ENCODE peak calls at places on chromosome 7, in eight cellular contexts. T is AG04450, W is epithelial cell of esophagus, B is upper lobe of left lung, R is BE2C, X is IMR-90, U is OCI-LY7, N is cardiac muscle cell. F is an unnamed sample.

GRCh38 chr7:130221341-130221740 is 13.7 kb downstream of the SSMEM1 start:
- DNase-seq in T (no peak), W (no peak), B (no peak), R (no peak), X (no peak), U (no peak), N (no peak), F (no peak)

GRCh38 chr7:37915438-37915837 is 1.2 kb downstream of the SFRP4 start:
- DNase-seq in T (no peak), W (no peak), B (no peak), R (peak), X (no peak), U (no peak), N (peak), F (no peak)

GRCh38 chr7:139635521-139636240 is 112.2 kb downstream of the CLEC2L start:
- DNase-seq in T (no peak), W (no peak), B (no peak), R (no peak), X (no peak), U (no peak), N (no peak), F (no peak)

GRCh38 chr7:84738583-84739150 is 448.2 kb downstream of the SEMA3D start:
- DNase-seq in T (no peak), W (no peak), B (no peak), R (no peak), X (no peak), U (no peak), N (no peak), F (no peak)

GRCh38 chr7:27442446-27442845 is 199.8 kb downstream of the EVX1 start:
- DNase-seq in T (no peak), W (peak), B (no peak), R (no peak), X (peak), U (no peak), N (peak), F (no peak)

GRCh38 chr7:41334071-41334862 is 368.6 kb downstream of the INHBA start:
- DNase-seq in T (no peak), W (no peak), B (no peak), R (no peak), X (no peak), U (no peak), N (no peak), F (no peak)

GRCh38 chr7:148814938-148815559 is 69.0 kb downstream of the EZH2 start:
- DNase-seq in T (no peak), W (no peak), B (no peak), R (no peak), X (no peak), U (no peak), N (no peak), F (no peak)

GRCh38 chr7:105775580-105775979 is 100.8 kb downstream of the ATXN7L1 start:
- DNase-seq in T (no peak), W (no peak), B (no peak), R (no peak), X (no peak), U (no peak), N (no peak), F (no peak)

GRCh38 chr7:89813096-89813495 is 341.2 kb upstream of the STEAP1 start:
- DNase-seq in T (no peak), W (no peak), B (no peak), R (no peak), X (no peak), U (no peak), N (no peak), F (peak)

GRCh38 chr7:36677769-36678435 is 46.4 kb downstream of the AOAH start:
- DNase-seq in T (no peak), W (no peak), B (no peak), R (no peak), X (no peak), U (no peak), N (no peak), F (no peak)

GRCh38 chr7:95607477-95608010 is 11.2 kb upstream of the PDK4 start:
- DNase-seq in T (no peak), W (no peak), B (no peak), R (no peak), X (no peak), U (no peak), N (no peak), F (no peak)

GRCh38 chr7:84372155-84372621 is 177.6 kb upstream of the SEMA3A start:
- DNase-seq in T (peak), W (peak), B (no peak), R (no peak), X (peak), U (no peak), N (peak), F (peak)

GRCh38 chr7:50450691-50451051 is 521 bp upstream of the FIGNL1 start:
- DNase-seq in T (no peak), W (no peak), B (no peak), R (no peak), X (no peak), U (no peak), N (peak), F (no peak)

GRCh38 chr7:107194051-107194450 is 25.2 kb downstream of the HBP1 start:
- DNase-seq in T (no peak), W (no peak), B (no peak), R (no peak), X (peak), U (no peak), N (no peak), F (no peak)

DNA sequence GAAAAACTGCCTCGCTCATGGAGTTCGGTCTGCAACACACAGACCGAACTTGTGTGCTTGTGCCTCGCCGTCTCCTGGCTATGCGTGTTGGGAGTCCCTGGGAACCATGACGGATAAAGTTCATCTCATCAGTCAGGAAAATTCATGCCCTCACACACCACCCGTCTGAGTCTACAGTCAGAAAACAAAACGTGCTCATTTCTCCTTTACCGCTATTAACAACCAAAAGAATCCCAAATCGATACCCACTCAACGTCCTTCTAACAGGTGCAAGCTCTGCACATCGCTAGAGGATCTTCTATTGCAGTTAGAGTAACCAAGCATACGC is 13.6 kb downstream of the CNPY1 start:
- DNase-seq in T (no peak), W (no peak), B (no peak), R (no peak), X (no peak), U (no peak), N (no peak), F (no peak)
- H3K4me3 ChIP-seq in T (no peak), W (no peak), B (peak), R (peak), X (no peak), U (no peak), N (peak), F (peak)

GRCh38 chr7:131581241-131582157 is 25.1 kb upstream of the PODXL start:
- DNase-seq in T (no peak), W (no peak), B (peak), R (peak), X (no peak), U (no peak), N (peak), F (no peak)
- TF ChIP-seq CTCF in T (no peak), W (no peak), B (no peak), R (no peak), X (no peak), U (no peak), N (no peak), F (peak)

DNA sequence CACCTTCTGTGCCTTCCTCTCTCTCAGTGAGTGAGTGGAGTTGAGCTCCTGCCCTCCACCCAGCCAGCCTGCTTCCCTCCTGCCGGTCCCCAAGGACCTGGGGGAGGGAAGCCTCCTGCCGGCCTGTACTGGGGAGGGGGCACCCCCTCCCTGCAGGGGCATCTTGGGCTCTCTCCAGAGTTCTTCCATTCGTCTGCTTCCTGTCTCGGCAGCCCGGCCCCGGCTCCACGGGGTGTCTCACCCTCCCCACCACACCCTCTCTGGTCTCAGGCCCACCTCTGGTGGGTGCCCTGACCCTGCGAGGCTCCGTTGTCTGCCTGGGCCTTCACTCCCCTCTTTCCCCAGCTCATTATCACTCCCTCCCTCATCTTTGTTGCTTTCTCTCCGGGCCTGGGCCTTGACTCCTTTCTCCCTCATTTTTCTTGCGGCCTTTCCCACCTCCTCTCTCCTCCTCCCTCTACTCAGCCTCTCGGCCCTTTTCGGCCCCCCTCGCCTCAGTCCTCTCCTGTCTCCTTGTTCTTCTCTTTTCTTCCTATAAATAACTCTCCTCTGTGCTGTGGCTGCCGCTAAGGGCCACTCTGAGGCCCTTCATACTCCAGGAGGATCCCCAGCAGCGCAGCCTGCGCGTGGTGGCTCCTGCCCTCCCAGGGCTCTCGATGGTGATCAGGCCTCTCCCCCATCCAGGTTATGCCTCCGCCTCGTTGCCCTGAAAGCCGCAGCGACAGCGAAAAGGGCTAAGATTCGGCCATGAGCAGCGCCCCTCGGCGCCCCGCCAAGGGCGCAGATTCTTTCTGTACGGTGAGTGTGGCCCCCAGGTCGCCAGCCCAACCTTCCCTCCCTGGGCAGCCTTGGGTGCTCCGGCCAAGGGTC is 2.1 kb downstream of the SLC4A2 start:
- DNase-seq in T (no peak), W (no peak), B (peak), R (no peak), X (no peak), U (no peak), N (peak), F (no peak)
- H3K4me3 ChIP-seq in T (peak), W (no peak), B (peak), R (peak), X (peak), U (peak), N (peak), F (peak)

DNA sequence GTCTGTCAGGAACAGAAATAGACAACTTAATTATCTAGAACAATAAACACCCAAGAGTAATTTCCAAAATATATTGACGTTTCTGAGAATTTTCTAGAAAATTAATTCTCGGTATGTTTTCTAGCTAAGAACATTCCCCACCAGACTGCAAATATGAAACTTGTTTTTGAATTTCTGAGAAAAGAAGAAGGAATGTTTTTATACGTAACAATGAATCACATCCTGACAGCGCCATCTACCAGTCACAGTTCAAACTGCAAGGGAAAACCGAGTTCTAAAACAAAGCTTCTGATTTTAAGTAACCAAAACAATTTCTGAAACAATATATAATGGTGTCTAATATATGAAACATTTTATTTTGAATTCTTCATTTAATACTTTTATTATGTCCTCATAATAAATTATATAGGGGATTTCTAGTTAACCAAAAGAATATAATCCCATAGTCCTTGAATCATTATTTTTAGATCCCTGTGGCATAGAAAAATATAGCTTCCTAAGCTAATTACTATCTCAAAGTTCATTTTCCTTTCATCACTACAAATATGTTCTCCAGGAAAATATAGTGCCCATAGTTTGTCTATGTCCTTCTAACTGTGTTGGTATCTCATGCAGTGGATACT is 34.5 kb upstream of the MEOX2 start:
- DNase-seq in T (peak), W (peak), B (no peak), R (peak), X (peak), U (peak), N (peak), F (no peak)
- TF ChIP-seq CTCF in T (peak), W (peak), B (no peak), R (peak), X (peak), U (peak), N (peak), F (peak)

GRCh38 chr7:44467217-44467548 is 23.3 kb downstream of the NUDCD3 start:
- DNase-seq in T (no peak), W (no peak), B (no peak), R (no peak), X (no peak), U (no peak), N (no peak), F (no peak)

GRCh38 chr7:44470080-44470479 is 20.4 kb downstream of the NUDCD3 start:
- DNase-seq in T (no peak), W (no peak), B (no peak), R (no peak), X (peak), U (no peak), N (peak), F (no peak)

GRCh38 chr7:44470628-44471245 is 19.7 kb downstream of the NUDCD3 start:
- DNase-seq in T (no peak), W (no peak), B (no peak), R (no peak), X (no peak), U (no peak), N (no peak), F (no peak)

GRCh38 chr7:44471436-44471835 is 19.0 kb downstream of the NUDCD3 start:
- DNase-seq in T (no peak), W (no peak), B (no peak), R (no peak), X (no peak), U (no peak), N (no peak), F (no peak)

GRCh38 chr7:44469461-44469860 is 21.0 kb downstream of the NUDCD3 start:
- DNase-seq in T (no peak), W (no peak), B (no peak), R (no peak), X (no peak), U (no peak), N (no peak), F (no peak)
- H3K4me3 ChIP-seq in T (no peak), W (no peak), B (no peak), R (no peak), X (no peak), U (no peak), N (no peak), F (no peak)

GRCh38 chr7:40015790-40016296 is 65.8 kb downstream of the CDK13 start:
- DNase-seq in T (no peak), W (peak), B (no peak), R (no peak), X (peak), U (peak), N (peak), F (peak)
- TF ChIP-seq CTCF in T (no peak), W (no peak), B (no peak), R (no peak), X (no peak), U (no peak), N (no peak), F (no peak)

GRCh38 chr7:15685358-15686181 is 913 bp downstream of the MEOX2 start:
- DNase-seq in T (peak), W (peak), B (no peak), R (no peak), X (peak), U (no peak), N (peak), F (peak)
- H3K4me3 ChIP-seq in T (peak), W (no peak), B (peak), R (no peak), X (no peak), U (no peak), N (peak), F (peak)

GRCh38 chr7:132578826-132579225 is 2.6 kb upstream of the PLXNA4 start:
- DNase-seq in T (no peak), W (no peak), B (no peak), R (no peak), X (no peak), U (no peak), N (no peak), F (no peak)

GRCh38 chr7:132576723-132577089 is 436 bp upstream of the PLXNA4 start:
- DNase-seq in T (no peak), W (no peak), B (no peak), R (no peak), X (no peak), U (no peak), N (no peak), F (no peak)

GRCh38 chr7:132575987-132576722 is at the start of gene PLXNA4:
- DNase-seq in T (no peak), W (peak), B (no peak), R (peak), X (no peak), U (no peak), N (peak), F (no peak)

GRCh38 chr7:132578050-132578370 is 1.7 kb upstream of the PLXNA4 start:
- DNase-seq in T (no peak), W (no peak), B (no peak), R (no peak), X (no peak), U (no peak), N (no peak), F (no peak)

GRCh38 chr7:132577206-132578049 is 1.2 kb upstream of the PLXNA4 start:
- DNase-seq in T (no peak), W (peak), B (no peak), R (peak), X (peak), U (no peak), N (peak), F (no peak)
- TF ChIP-seq CTCF in T (no peak), W (no peak), B (no peak), R (peak), X (no peak), U (no peak), N (peak), F (peak)

F was measured in epithelial cell of proximal tubule.